ENCODE peak calls at places on chromosomes 13 and 19, in four cellular contexts. M, T, Q and L are unnamed samples.

GRCh38 chr13:68257111-68257842 is 1027.1 kb upstream of the PCDH9 start:
- DNase-seq in M (peak; percentile 12), T (no peak), Q (no peak), L (no peak)

GRCh38 chr13:87302034-87302433 is 369.1 kb upstream of the SLITRK5 start:
- DNase-seq in M (no peak), T (no peak), Q (no peak), L (no peak)

GRCh38 chr19:1020868-1021425 is at the start of gene TMEM259:
- DNase-seq in M (peak; percentile 98), T (peak; percentile 93), Q (peak; percentile 98), L (peak; percentile 100)

GRCh38 chr19:45659096-45659729 is 8.8 kb upstream of the GIPR start:
- DNase-seq in M (no peak), T (no peak), Q (no peak), L (no peak)

GRCh38 chr19:872266-872951 is 12.9 kb downstream of the CFD start:
- DNase-seq in M (peak; percentile 82), T (peak; percentile 45), Q (peak; percentile 85), L (peak; percentile 79)

GRCh38 chr19:2255982-2256685 is at the start of gene JSRP1:
- DNase-seq in M (peak; percentile 56), T (no peak), Q (no peak), L (no peak)

GRCh38 chr13:40433577-40433976 is 232.9 kb downstream of the FOXO1 start:
- DNase-seq in M (no peak), T (no peak), Q (no peak), L (no peak)

GRCh38 chr19:19275166-19275565 is 2.1 kb upstream of the TM6SF2 start:
- DNase-seq in M (no peak), T (no peak), Q (no peak), L (peak; percentile 3)

GRCh38 chr13:27556109-27556508 is 64.2 kb downstream of the LNX2 start:
- DNase-seq in M (no peak), T (peak; percentile 23), Q (no peak), L (no peak)

GRCh38 chr19:49690656-49691242 is at the start of gene CPT1C:
- DNase-seq in M (peak; percentile 97), T (peak; percentile 90), Q (peak; percentile 95), L (peak; percentile 82)

GRCh38 chr13:44989941-44990340 is 603 bp downstream of the GPALPP1 start:
- DNase-seq in M (peak; percentile 22), T (no peak), Q (no peak), L (peak; percentile 14)

GRCh38 chr13:20825476-20825875 is 51.7 kb upstream of the EEF1AKMT1 start:
- DNase-seq in M (no peak), T (no peak), Q (no peak), L (no peak)

GRCh38 chr19:36213793-36214387 is 575 bp downstream of the ZNF565 start:
- DNase-seq in M (no peak), T (peak; percentile 1), Q (no peak), L (peak; percentile 6)

GRCh38 chr19:2536461-2536860 is 60.5 kb downstream of the GADD45B start:
- DNase-seq in M (no peak), T (no peak), Q (no peak), L (no peak)

GRCh38 chr13:26497991-26498423 is 59.5 kb upstream of the WASF3 start:
- DNase-seq in M (no peak), T (peak; percentile 3), Q (no peak), L (no peak)

GRCh38 chr19:14479985-14480694 is 5.0 kb upstream of the PTGER1 start:
- DNase-seq in M (peak; percentile 89), T (peak; percentile 40), Q (peak; percentile 82), L (no peak)

GRCh38 chr19:19643158-19644053 is at the start of gene GMIP:
- DNase-seq in M (peak; percentile 93), T (peak; percentile 68), Q (peak; percentile 88), L (peak; percentile 85)

GRCh38 chr13:76745246-76746200 is 140.7 kb downstream of the KCTD12 start:
- DNase-seq in M (peak; percentile 15), T (no peak), Q (no peak), L (no peak)

GRCh38 chr19:11169896-11170678 is 14.5 kb upstream of the SPC24 start:
- DNase-seq in M (no peak), T (no peak), Q (no peak), L (no peak)

GRCh38 chr13:91185294-91185863 is 162.1 kb upstream of the MIR17HG start:
- DNase-seq in M (peak; percentile 28), T (peak; percentile 54), Q (peak; percentile 29), L (no peak)

GRCh38 chr19:45681391-45682015 is 10.2 kb downstream of the SNRPD2 start:
- DNase-seq in M (peak; percentile 83), T (peak; percentile 90), Q (peak; percentile 85), L (peak; percentile 89)

GRCh38 chr19:19549804-19550453 is 11.9 kb downstream of the CILP2 start:
- DNase-seq in M (no peak), T (no peak), Q (no peak), L (no peak)

GRCh38 chr19:4710281-4710600 is 13.4 kb downstream of the DPP9 start:
- DNase-seq in M (no peak), T (no peak), Q (no peak), L (no peak)

GRCh38 chr19:11269408-11269807 is 7.1 kb upstream of the DOCK6 start:
- DNase-seq in M (no peak), T (peak; percentile 32), Q (no peak), L (no peak)

GRCh38 chr13:42348576-42348975 is 76.6 kb downstream of the AKAP11 start:
- DNase-seq in M (no peak), T (no peak), Q (no peak), L (no peak)

GRCh38 chr13:113129480-113129879 is 6.9 kb downstream of the F10 start:
- DNase-seq in M (peak; percentile 47), T (no peak), Q (no peak), L (no peak)

DNA sequence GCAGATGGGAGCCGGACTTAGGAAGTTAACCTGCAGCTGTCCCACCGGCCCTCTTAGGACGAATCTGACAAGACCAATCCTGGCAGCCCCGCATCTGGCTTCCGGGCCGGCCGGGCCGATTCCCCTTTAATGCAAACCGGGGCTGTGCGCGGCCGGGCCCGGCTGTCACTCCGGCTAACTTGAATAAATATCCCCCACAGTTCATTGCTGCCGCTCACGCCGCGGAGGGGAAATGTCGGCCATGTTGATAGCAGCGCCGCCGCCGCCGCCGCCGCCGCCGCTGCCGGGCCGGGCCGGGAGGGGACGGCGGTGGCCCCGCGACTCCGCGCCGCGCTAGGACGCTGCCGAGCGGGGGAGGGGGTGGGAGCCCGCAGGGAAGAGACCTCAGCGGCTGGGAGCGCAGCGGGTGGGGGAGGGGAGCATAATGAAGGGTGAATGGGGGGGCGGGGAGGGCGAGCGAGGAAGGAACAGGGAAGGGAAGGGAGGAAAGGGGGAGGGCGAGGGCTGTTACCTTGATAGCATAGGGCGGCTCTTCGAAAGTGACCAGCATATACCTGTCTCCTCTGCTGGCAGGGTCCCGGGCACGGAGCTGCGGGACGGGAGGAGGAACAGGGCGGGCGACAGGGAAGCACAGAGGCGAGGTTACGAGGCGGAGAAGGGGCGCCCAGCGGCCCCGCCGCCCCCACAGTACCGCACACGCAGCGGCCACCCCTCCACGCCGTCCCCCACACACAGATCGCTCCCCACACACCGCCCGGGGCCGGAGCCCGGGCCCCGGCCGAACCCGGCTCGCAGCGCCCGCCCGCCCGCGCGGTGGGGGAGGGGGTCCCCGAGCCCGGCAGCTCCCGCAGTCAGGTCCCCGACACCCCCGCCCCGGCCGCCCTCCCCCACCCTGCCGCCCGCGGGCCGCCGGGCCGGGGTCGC is 1.1 kb downstream of the INTS6 start:
- DNase-seq in M (peak; percentile 92), T (peak; percentile 50), Q (peak; percentile 93), L (peak; percentile 87)
- H3K4me2 ChIP-seq in M (peak overlapping the region; percentile 86), T (peak overlapping the region; percentile 94), Q (peak overlapping the region; percentile 100), L (peak overlapping the region; percentile 83)

DNA sequence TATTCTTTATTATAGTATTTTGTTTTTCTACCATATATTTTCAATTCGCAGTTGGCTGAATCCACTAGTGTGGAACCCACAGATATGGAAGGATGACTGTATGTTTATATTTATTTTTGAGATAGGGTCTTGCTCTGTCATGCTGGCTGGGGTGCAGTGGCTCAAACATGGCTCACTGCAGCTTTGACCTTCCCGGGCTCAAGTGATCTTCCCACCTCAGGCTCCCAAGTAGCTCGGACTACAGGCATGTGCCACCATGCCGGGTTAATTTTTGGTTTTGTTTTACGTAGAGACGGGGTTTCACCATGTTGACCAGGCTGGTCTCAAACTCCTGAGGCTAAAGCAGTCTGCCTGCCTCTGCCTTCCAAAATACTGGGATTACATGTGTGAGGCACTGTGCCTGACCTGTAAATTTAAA is 9.6 kb downstream of the SLC35E1 start:
- DNase-seq in M (no peak), T (no peak), Q (no peak), L (no peak)
- H3K4me2 ChIP-seq in M (no peak overlapping the region), T (no peak overlapping the region), Q (no peak overlapping the region), L (no peak overlapping the region)

GRCh38 chr19:53553865-53554791 is 16.2 kb downstream of the ZNF331 start:
- DNase-seq in M (peak; percentile 78), T (peak; percentile 82), Q (no peak), L (no peak)

GRCh38 chr19:53553159-53553558 is 15.2 kb downstream of the ZNF331 start:
- DNase-seq in M (no peak), T (no peak), Q (no peak), L (no peak)

GRCh38 chr19:53554804-53555203 is 16.9 kb downstream of the ZNF331 start:
- DNase-seq in M (no peak), T (no peak), Q (no peak), L (no peak)

GRCh38 chr19:53549354-53549753 is 11.4 kb downstream of the ZNF331 start:
- DNase-seq in M (peak; percentile 47), T (no peak), Q (no peak), L (peak; percentile 34)

DNA sequence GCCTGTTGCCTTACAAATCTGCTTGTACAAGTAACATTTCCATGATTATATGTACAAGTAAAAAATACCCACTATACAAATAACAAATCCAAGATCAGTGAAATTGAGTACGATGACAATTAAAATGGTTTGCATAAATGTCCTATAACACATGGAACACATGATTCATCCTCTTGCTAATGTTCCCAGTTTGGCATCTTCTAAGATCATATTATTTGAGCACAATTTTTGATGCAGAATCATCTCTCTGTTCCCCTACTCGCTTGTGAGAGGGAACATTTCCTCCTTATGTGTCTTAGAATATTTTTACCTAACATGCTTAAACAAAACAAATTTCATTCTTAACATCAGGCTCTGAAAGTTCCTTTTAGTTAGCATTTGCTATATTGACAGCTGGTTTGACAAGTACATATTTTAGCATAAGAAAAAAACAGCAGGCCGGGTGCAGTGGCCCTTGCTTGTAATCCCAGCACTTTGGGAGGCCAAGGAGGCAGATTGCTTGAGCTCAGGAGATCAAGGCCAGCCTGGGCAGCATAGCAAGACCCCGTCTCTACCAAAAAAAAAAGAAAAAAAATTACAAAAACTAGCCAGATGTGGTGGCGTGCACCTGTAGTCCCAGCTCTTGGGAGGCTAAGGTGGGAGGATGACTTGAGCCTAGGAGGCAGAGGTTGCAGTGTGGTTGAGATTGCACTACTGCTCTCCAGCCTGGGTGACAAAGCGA is 14.2 kb downstream of the ZNF331 start:
- DNase-seq in M (no peak), T (no peak), Q (no peak), L (no peak)
- H3K4me2 ChIP-seq in M (no peak overlapping the region), T (no peak overlapping the region), Q (no peak overlapping the region), L (no peak overlapping the region)

DNA sequence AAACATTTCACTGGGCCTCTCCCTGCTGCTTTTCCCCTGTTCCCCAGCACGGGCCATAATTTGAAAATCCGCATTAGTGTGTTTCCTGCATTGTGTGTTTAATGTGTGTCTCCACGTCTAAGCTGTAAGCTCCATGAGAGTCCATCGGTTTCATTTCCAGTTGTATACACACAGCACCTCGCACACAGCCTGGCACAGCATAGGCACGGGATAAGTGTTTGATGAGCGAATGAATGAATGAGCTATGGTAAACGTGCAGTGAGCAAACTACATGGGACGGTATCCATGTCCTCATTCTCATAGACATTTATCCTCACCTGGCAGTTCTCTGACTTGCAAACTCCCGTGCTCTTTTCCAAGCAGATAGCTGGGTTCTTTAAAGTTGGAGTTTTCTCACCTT is 106.1 kb downstream of the RAB20 start:
- DNase-seq in M (no peak), T (no peak), Q (no peak), L (no peak)
- H3K4me2 ChIP-seq in M (no peak overlapping the region), T (no peak overlapping the region), Q (no peak overlapping the region), L (no peak overlapping the region)